ENCODE peak calls at places on chromosomes 12 and 14, in five cellular contexts. C is RCC 7860; O is activated naive CD4-positive, alpha-beta T cell treated with anti-CD3 and anti-CD28 coated beads for 36 hours; M is foreskin fibroblast; G is HCT116. Z is an unnamed sample.

GRCh38 chr12:78697817-78698415 is 166.7 kb upstream of the SYT1 start:
- DNase-seq in C (peak), O (no peak), M (no peak), G (no peak), Z (no peak)

GRCh38 chr12:127459687-127460086 is 807.3 kb upstream of the TMEM132C start:
- DNase-seq in C (no peak), O (no peak), M (no peak), G (no peak), Z (peak)

GRCh38 chr12:19454837-19455236 is 15.5 kb downstream of the AEBP2 start:
- DNase-seq in C (no peak), O (no peak), M (no peak), G (no peak), Z (no peak)

GRCh38 chr12:119229837-119230236 is 51.1 kb downstream of the HSPB8 start:
- DNase-seq in C (no peak), O (no peak), M (no peak), G (peak), Z (peak)

GRCh38 chr12:102811125-102811737 is 105.8 kb downstream of the PAH start:
- DNase-seq in C (no peak), O (peak), M (no peak), G (peak), Z (peak)

GRCh38 chr12:509494-509893 is 49.8 kb downstream of the B4GALNT3 start:
- DNase-seq in C (no peak), O (no peak), M (no peak), G (no peak), Z (peak)

GRCh38 chr14:46672128-46672527 is 20.5 kb upstream of the RPL10L start:
- DNase-seq in C (no peak), O (no peak), M (no peak), G (no peak), Z (no peak)

GRCh38 chr14:91509083-91509877 is 830 bp downstream of the PPP4R3A start:
- DNase-seq in C (no peak), O (peak), M (peak), G (no peak), Z (no peak)

GRCh38 chr14:51386983-51387730 is 147.1 kb downstream of the TMX1 start:
- DNase-seq in C (no peak), O (no peak), M (peak), G (no peak), Z (no peak)

GRCh38 chr12:122872815-122873361 is 23.0 kb downstream of the VPS37B start:
- DNase-seq in C (no peak), O (no peak), M (no peak), G (no peak), Z (no peak)

GRCh38 chr14:20494935-20495766 is 10.2 kb upstream of the RNASE10 start:
- DNase-seq in C (no peak), O (peak), M (peak), G (peak), Z (no peak)

GRCh38 chr14:104665663-104666522 is 23.5 kb upstream of the INF2 start:
- DNase-seq in C (peak), O (peak), M (no peak), G (peak), Z (peak)

GRCh38 chr12:9120487-9121184 is 4.9 kb upstream of the A2M start:
- DNase-seq in C (no peak), O (no peak), M (no peak), G (no peak), Z (no peak)

GRCh38 chr14:97282644-97283403 is 485.6 kb downstream of the VRK1 start:
- DNase-seq in C (no peak), O (no peak), M (no peak), G (no peak), Z (no peak)

GRCh38 chr12:132139912-132140311 is 4.2 kb downstream of the DDX51 start:
- DNase-seq in C (no peak), O (no peak), M (no peak), G (no peak), Z (no peak)

GRCh38 chr14:39704581-39704980 is 272.3 kb upstream of the FBXO33 start:
- DNase-seq in C (no peak), O (no peak), M (no peak), G (no peak), Z (no peak)

GRCh38 chr14:72780771-72781170 is 113.1 kb downstream of the DPF3 start:
- DNase-seq in C (no peak), O (no peak), M (peak), G (no peak), Z (no peak)

GRCh38 chr14:37698840-37699777 is 103.7 kb downstream of the TTC6 start:
- DNase-seq in C (no peak), O (no peak), M (no peak), G (no peak), Z (no peak)

GRCh38 chr14:69671365-69672050 is 60.1 kb downstream of the SUSD6 start:
- DNase-seq in C (no peak), O (no peak), M (no peak), G (no peak), Z (no peak)

GRCh38 chr14:101200008-101200649 is 296.6 kb upstream of the RTL1 start:
- DNase-seq in C (no peak), O (no peak), M (no peak), G (no peak), Z (no peak)

Z was measured in COLO829.